ENCODE peak calls at places on chromosomes 12 and 14, in eight cellular contexts. One of them, this sample, is unnamed.
A peak's percentile ranks its signal among the peaks of the same experiment; 100 is the strongest.

GRCh38 chr12:89603678-89604077 is 77.8 kb upstream of the POC1B start:
- DNase-seq in HCT116: no peak
- DNase-seq in SK-N-MC: peak; percentile 47
- DNase-seq in SK-N-SH: no peak
- DNase-seq in HepG2: no peak
- DNase-seq in K562: no peak
- DNase-seq in H1: no peak
- DNase-seq in GM12878: no peak
- DNase-seq in this sample: no peak

GRCh38 chr12:31234053-31234835 is 91.7 kb downstream of the SINHCAF start:
- DNase-seq in HCT116: no peak
- DNase-seq in SK-N-SH: no peak
- DNase-seq in H1: no peak
- DNase-seq in K562: no peak
- DNase-seq in SK-N-MC: no peak
- DNase-seq in HepG2: no peak
- DNase-seq in GM12878: no peak
- DNase-seq in this sample: no peak

GRCh38 chr14:94173471-94173884 is 644 bp upstream of the PPP4R4 start:
- DNase-seq in HepG2: no peak
- DNase-seq in GM12878: no peak
- DNase-seq in SK-N-SH: no peak
- DNase-seq in K562: peak; percentile 8
- DNase-seq in H1: peak; percentile 72
- DNase-seq in HCT116: no peak
- DNase-seq in SK-N-MC: no peak
- DNase-seq in this sample: no peak

GRCh38 chr14:39426605-39427004 is 5.6 kb downstream of the FBXO33 start:
- DNase-seq in HepG2: peak; percentile 56
- DNase-seq in H1: no peak
- DNase-seq in GM12878: no peak
- DNase-seq in K562: no peak
- DNase-seq in SK-N-MC: no peak
- DNase-seq in SK-N-SH: peak; percentile 6
- DNase-seq in HCT116: no peak
- DNase-seq in this sample: peak; percentile 77

GRCh38 chr14:99273025-99273723 is 1.2 kb upstream of the BCL11B start:
- DNase-seq in HepG2: peak; percentile 16
- DNase-seq in H1: peak; percentile 89
- DNase-seq in SK-N-MC: no peak
- DNase-seq in K562: no peak
- DNase-seq in SK-N-SH: peak; percentile 43
- DNase-seq in HCT116: no peak
- DNase-seq in GM12878: no peak
- DNase-seq in this sample: peak; percentile 9

GRCh38 chr12:109203480-109203879 is 87.1 kb downstream of the ACACB start:
- DNase-seq in HepG2: no peak
- DNase-seq in K562: no peak
- DNase-seq in HCT116: no peak
- DNase-seq in GM12878: no peak
- DNase-seq in H1: no peak
- DNase-seq in SK-N-MC: no peak
- DNase-seq in SK-N-SH: no peak
- DNase-seq in this sample: no peak

GRCh38 chr14:44149597-44149996 is 357.5 kb downstream of the FSCB start:
- DNase-seq in HepG2: peak; percentile 55
- DNase-seq in H1: peak; percentile 75
- DNase-seq in SK-N-SH: peak; percentile 2
- DNase-seq in SK-N-MC: no peak
- DNase-seq in K562: peak; percentile 11
- DNase-seq in HCT116: peak; percentile 43
- DNase-seq in GM12878: no peak
- DNase-seq in this sample: no peak

GRCh38 chr12:22738945-22739344 is 114.0 kb downstream of the ETNK1 start:
- DNase-seq in H1: no peak
- DNase-seq in K562: no peak
- DNase-seq in SK-N-MC: no peak
- DNase-seq in HCT116: no peak
- DNase-seq in SK-N-SH: no peak
- DNase-seq in GM12878: no peak
- DNase-seq in HepG2: no peak
- DNase-seq in this sample: no peak

GRCh38 chr12:124621296-124621660 is 53.9 kb upstream of the NCOR2 start:
- DNase-seq in K562: no peak
- DNase-seq in HCT116: no peak
- DNase-seq in H1: peak; percentile 65
- DNase-seq in HepG2: no peak
- DNase-seq in SK-N-MC: no peak
- DNase-seq in SK-N-SH: no peak
- DNase-seq in GM12878: no peak
- DNase-seq in this sample: no peak

GRCh38 chr12:2853626-2854025 is 3.2 kb downstream of the TEX52 start:
- DNase-seq in GM12878: no peak
- DNase-seq in SK-N-MC: no peak
- DNase-seq in SK-N-SH: peak; percentile 93
- DNase-seq in HCT116: peak; percentile 28
- DNase-seq in HepG2: peak; percentile 48
- DNase-seq in K562: peak; percentile 76
- DNase-seq in H1: peak; percentile 98
- DNase-seq in this sample: peak; percentile 69

GRCh38 chr12:52181757-52182156 is 10.1 kb downstream of the KRT80 start:
- DNase-seq in K562: no peak
- DNase-seq in SK-N-SH: peak; percentile 67
- DNase-seq in HepG2: no peak
- DNase-seq in HCT116: no peak
- DNase-seq in H1: no peak
- DNase-seq in GM12878: no peak
- DNase-seq in SK-N-MC: no peak
- DNase-seq in this sample: no peak

GRCh38 chr12:121533391-121534090 is 47.3 kb downstream of the KDM2B start:
- DNase-seq in GM12878: no peak
- DNase-seq in HepG2: no peak
- DNase-seq in SK-N-MC: no peak
- DNase-seq in H1: no peak
- DNase-seq in K562: no peak
- DNase-seq in SK-N-SH: no peak
- DNase-seq in HCT116: no peak
- DNase-seq in this sample: no peak

GRCh38 chr12:121535150-121536057 is 45.4 kb downstream of the KDM2B start:
- DNase-seq in HCT116: no peak
- DNase-seq in SK-N-SH: no peak
- DNase-seq in K562: no peak
- DNase-seq in H1: no peak
- DNase-seq in GM12878: no peak
- DNase-seq in HepG2: no peak
- DNase-seq in SK-N-MC: no peak
- DNase-seq in this sample: no peak

GRCh38 chr12:121532503-121533390 is 48.1 kb downstream of the KDM2B start:
- DNase-seq in HepG2: no peak
- DNase-seq in H1: no peak
- DNase-seq in K562: no peak
- DNase-seq in HCT116: no peak
- DNase-seq in SK-N-SH: no peak
- DNase-seq in GM12878: no peak
- DNase-seq in SK-N-MC: peak; percentile 22
- DNase-seq in this sample: no peak

GRCh38 chr12:121536058-121536928 is 44.5 kb downstream of the KDM2B start:
- DNase-seq in K562: peak; percentile 75
- DNase-seq in SK-N-SH: peak; percentile 94
- DNase-seq in GM12878: no peak
- DNase-seq in HepG2: no peak
- DNase-seq in HCT116: no peak
- DNase-seq in H1: peak; percentile 84
- DNase-seq in SK-N-MC: peak; percentile 37
- DNase-seq in this sample: peak; percentile 60

GRCh38 chr12:121534495-121535148 is 46.2 kb downstream of the KDM2B start:
- DNase-seq in H1: peak; percentile 54
- DNase-seq in K562: no peak
- DNase-seq in HepG2: no peak
- DNase-seq in HCT116: no peak
- DNase-seq in GM12878: no peak
- DNase-seq in SK-N-MC: no peak
- DNase-seq in SK-N-SH: no peak
- DNase-seq in this sample: no peak
- H3K9ac ChIP-seq in H1: no peak overlapping the region
- H3K9ac ChIP-seq in K562: no peak overlapping the region
- H3K9ac ChIP-seq in HepG2: no peak overlapping the region
- H3K9ac ChIP-seq in HCT116: no peak overlapping the region
- H3K9ac ChIP-seq in GM12878: peak overlapping the region; percentile 80
- H3K9ac ChIP-seq in SK-N-MC: no peak overlapping the region
- H3K9ac ChIP-seq in SK-N-SH: no peak overlapping the region
- H3K9ac ChIP-seq in this sample: no peak overlapping the region

DNA sequence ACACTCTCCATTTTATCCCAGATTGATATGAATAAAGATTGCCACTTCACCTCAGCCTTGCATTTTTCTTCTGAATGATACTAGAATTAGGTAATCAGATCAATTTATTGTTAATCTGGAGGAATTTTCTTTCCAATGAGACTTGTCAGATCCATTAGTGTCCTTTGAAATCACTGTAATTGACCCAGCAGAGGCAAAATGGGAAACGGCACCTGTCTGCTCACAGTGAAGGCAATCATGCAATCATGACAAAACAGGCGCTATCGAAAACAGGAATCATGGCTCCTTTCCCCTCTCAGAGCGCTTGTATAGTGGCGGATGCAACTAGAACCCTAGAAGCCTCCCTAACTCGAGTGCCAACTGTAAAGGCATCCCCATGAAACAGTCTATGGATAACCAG is 417.6 kb downstream of the GALC start:
- DNase-seq in HCT116: no peak
- DNase-seq in SK-N-MC: no peak
- DNase-seq in SK-N-SH: no peak
- DNase-seq in H1: no peak
- DNase-seq in HepG2: no peak
- DNase-seq in K562: no peak
- DNase-seq in GM12878: no peak
- DNase-seq in this sample: no peak
- TF ChIP-seq POLR2AphosphoS5 in HCT116: no peak
- TF ChIP-seq POLR2AphosphoS5 in SK-N-MC: no peak
- TF ChIP-seq POLR2AphosphoS5 in SK-N-SH: no peak
- TF ChIP-seq POLR2AphosphoS5 in H1: no peak
- TF ChIP-seq POLR2AphosphoS5 in HepG2: no peak
- TF ChIP-seq POLR2AphosphoS5 in K562: no peak
- TF ChIP-seq POLR2AphosphoS5 in GM12878: no peak
- TF ChIP-seq POLR2AphosphoS5 in this sample: no peak

DNA sequence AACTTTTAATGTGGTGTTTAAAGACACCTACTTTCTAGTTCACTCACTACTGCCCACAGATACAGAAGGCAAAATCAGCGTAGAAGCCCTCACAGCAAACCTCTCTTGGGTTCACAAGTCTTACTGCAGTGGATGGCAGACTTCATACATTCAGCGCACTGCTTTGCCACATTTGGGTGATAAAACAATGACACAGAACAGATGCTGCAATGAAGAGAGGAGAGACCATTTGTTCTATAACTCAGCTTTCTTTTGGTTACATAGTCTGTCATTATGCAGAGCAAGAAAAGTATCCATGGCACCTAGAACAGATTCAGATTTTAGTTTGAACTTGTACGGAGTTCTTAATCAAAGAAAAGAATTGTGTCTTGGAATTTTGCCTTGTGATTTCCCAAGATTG is 459.0 kb downstream of the BCAT1 start:
- DNase-seq in H1: no peak
- DNase-seq in HepG2: no peak
- DNase-seq in SK-N-SH: no peak
- DNase-seq in GM12878: no peak
- DNase-seq in HCT116: no peak
- DNase-seq in SK-N-MC: no peak
- DNase-seq in K562: no peak
- DNase-seq in this sample: no peak
- H3K27ac ChIP-seq in H1: no peak overlapping the region
- H3K27ac ChIP-seq in HepG2: no peak overlapping the region
- H3K27ac ChIP-seq in SK-N-SH: no peak overlapping the region
- H3K27ac ChIP-seq in GM12878: no peak overlapping the region
- H3K27ac ChIP-seq in HCT116: no peak overlapping the region
- H3K27ac ChIP-seq in SK-N-MC: no peak overlapping the region
- H3K27ac ChIP-seq in K562: no peak overlapping the region
- H3K27ac ChIP-seq in this sample: no peak overlapping the region

GRCh38 chr12:53984901-53985357 is at the start of gene HOXC10:
- DNase-seq in SK-N-MC: peak; percentile 86
- DNase-seq in H1: peak; percentile 93
- DNase-seq in HCT116: peak; percentile 93
- DNase-seq in GM12878: peak; percentile 38
- DNase-seq in K562: peak; percentile 97
- DNase-seq in HepG2: peak; percentile 53
- DNase-seq in SK-N-SH: peak; percentile 97
- DNase-seq in this sample: peak; percentile 71
- H3K9ac ChIP-seq in SK-N-MC: peak within 1 kb of the TSS; percentile 79
- H3K9ac ChIP-seq in H1: no peak within 1 kb of the TSS
- H3K9ac ChIP-seq in HCT116: peak within 1 kb of the TSS; percentile 15
- H3K9ac ChIP-seq in GM12878: no peak within 1 kb of the TSS
- H3K9ac ChIP-seq in K562: no peak within 1 kb of the TSS
- H3K9ac ChIP-seq in HepG2: no peak within 1 kb of the TSS
- H3K9ac ChIP-seq in SK-N-SH: no peak within 1 kb of the TSS
- H3K9ac ChIP-seq in this sample: no peak within 1 kb of the TSS

GRCh38 chr12:6827982-6828670 is at the start of gene P3H3:
- DNase-seq in K562: peak; percentile 47
- DNase-seq in SK-N-MC: no peak
- DNase-seq in H1: peak; percentile 76
- DNase-seq in HCT116: no peak
- DNase-seq in SK-N-SH: peak; percentile 84
- DNase-seq in HepG2: peak; percentile 23
- DNase-seq in GM12878: no peak
- DNase-seq in this sample: peak; percentile 56
- TF ChIP-seq POLR2AphosphoS5 in K562: no peak
- TF ChIP-seq POLR2AphosphoS5 in SK-N-MC: no peak
- TF ChIP-seq POLR2AphosphoS5 in H1: no peak
- TF ChIP-seq POLR2AphosphoS5 in HCT116: no peak
- TF ChIP-seq POLR2AphosphoS5 in SK-N-SH: peak; percentile 34
- TF ChIP-seq POLR2AphosphoS5 in HepG2: no peak
- TF ChIP-seq POLR2AphosphoS5 in GM12878: no peak
- TF ChIP-seq POLR2AphosphoS5 in this sample: no peak

GRCh38 chr14:90641111-90642010 is 174.9 kb downstream of the TTC7B start:
- DNase-seq in SK-N-SH: no peak
- DNase-seq in GM12878: no peak
- DNase-seq in K562: no peak
- DNase-seq in H1: no peak
- DNase-seq in HCT116: no peak
- DNase-seq in SK-N-MC: peak; percentile 12
- DNase-seq in HepG2: no peak
- DNase-seq in this sample: no peak
- H3K27ac ChIP-seq in SK-N-SH: no peak overlapping the region
- H3K27ac ChIP-seq in GM12878: no peak overlapping the region
- H3K27ac ChIP-seq in K562: no peak overlapping the region
- H3K27ac ChIP-seq in H1: peak overlapping the region; percentile 72
- H3K27ac ChIP-seq in HCT116: no peak overlapping the region
- H3K27ac ChIP-seq in SK-N-MC: peak overlapping the region; percentile 81
- H3K27ac ChIP-seq in HepG2: no peak overlapping the region
- H3K27ac ChIP-seq in this sample: no peak overlapping the region

GRCh38 chr14:102929349-102930137 is 7.1 kb downstream of the AMN start:
- DNase-seq in HCT116: no peak
- DNase-seq in K562: no peak
- DNase-seq in SK-N-MC: no peak
- DNase-seq in HepG2: no peak
- DNase-seq in SK-N-SH: peak; percentile 69
- DNase-seq in H1: peak; percentile 63
- DNase-seq in GM12878: no peak
- DNase-seq in this sample: no peak
- H3K9ac ChIP-seq in HCT116: no peak overlapping the region
- H3K9ac ChIP-seq in K562: no peak overlapping the region
- H3K9ac ChIP-seq in SK-N-MC: peak overlapping the region; percentile 79
- H3K9ac ChIP-seq in HepG2: no peak overlapping the region
- H3K9ac ChIP-seq in SK-N-SH: no peak overlapping the region
- H3K9ac ChIP-seq in H1: no peak overlapping the region
- H3K9ac ChIP-seq in GM12878: no peak overlapping the region
- H3K9ac ChIP-seq in this sample: no peak overlapping the region